ENCODE peak calls at places on chromosome 14, in five cellular contexts. Z is H9, M is H1, B is mesenchymal stem cell, G is trophoblast cell. L is an unnamed sample.

GRCh38 chr14:71488703-71489141 is 443.5 kb upstream of the RGS6 start:
- DNase-seq in Z (no peak), M (no peak), B (peak), G (no peak), L (no peak)

GRCh38 chr14:61872452-61872851 is 110.2 kb downstream of the SNAPC1 start:
- DNase-seq in Z (no peak), M (no peak), B (no peak), G (no peak), L (no peak)

GRCh38 chr14:47208434-47208833 is 467.0 kb downstream of the MDGA2 start:
- DNase-seq in Z (no peak), M (no peak), B (no peak), G (no peak), L (peak)

GRCh38 chr14:55819610-55820304 is 239.8 kb downstream of the KTN1 start:
- DNase-seq in Z (no peak), M (no peak), B (peak), G (no peak), L (no peak)

GRCh38 chr14:104751539-104752337 is 1.2 kb upstream of the SIVA1 start:
- DNase-seq in Z (no peak), M (no peak), B (no peak), G (no peak), L (no peak)

GRCh38 chr14:36390718-36391117 is 70.3 kb upstream of the MBIP start:
- DNase-seq in Z (no peak), M (no peak), B (no peak), G (no peak), L (no peak)

GRCh38 chr14:91649930-91650329 is 82.0 kb downstream of the CATSPERB start:
- DNase-seq in Z (no peak), M (no peak), B (peak), G (peak), L (no peak)

GRCh38 chr14:22939684-22940083 is 10.5 kb upstream of the PRMT5 start:
- DNase-seq in Z (no peak), M (no peak), B (peak), G (no peak), L (no peak)

GRCh38 chr14:64951724-64952123 is 9.2 kb upstream of the GPX2 start:
- DNase-seq in Z (no peak), M (no peak), B (no peak), G (no peak), L (no peak)

GRCh38 chr14:55502746-55503284 is 62.4 kb upstream of the TBPL2 start:
- DNase-seq in Z (no peak), M (no peak), B (no peak), G (no peak), L (no peak)

GRCh38 chr14:29740491-29740890 is 187.2 kb downstream of the PRKD1 start:
- DNase-seq in Z (no peak), M (no peak), B (no peak), G (no peak), L (no peak)

DNA sequence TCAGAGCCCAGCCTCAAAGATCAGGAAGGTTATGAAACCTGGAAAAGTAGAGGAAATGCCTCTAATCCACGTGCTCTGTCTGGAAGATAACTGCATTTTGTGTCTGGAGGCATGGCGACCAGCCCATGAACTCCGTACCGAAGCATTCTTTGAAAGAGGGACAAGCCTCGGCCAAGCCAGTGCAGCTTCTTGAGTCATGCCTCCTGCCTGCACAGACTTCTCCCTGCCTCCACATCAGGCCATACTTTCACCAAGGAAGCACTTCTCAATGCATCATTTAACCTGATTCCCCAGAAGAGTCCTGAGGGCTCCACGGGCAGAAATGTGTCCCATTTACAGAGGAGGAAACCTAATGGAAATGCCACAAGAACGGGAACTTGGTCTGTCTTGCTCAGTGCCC is 3.4 kb downstream of the ACTN1 start:
- DNase-seq in Z (no peak), M (no peak), B (peak), G (peak), L (no peak)
- H4K8ac ChIP-seq in Z (no peak), M (no peak), B (no peak), G (no peak), L (no peak)

GRCh38 chr14:20035938-20036337 is at the start of gene OR4K13:
- DNase-seq in Z (no peak), M (no peak), B (no peak), G (no peak), L (no peak)
- H2BK120ac ChIP-seq in Z (no peak), M (no peak), B (no peak), G (no peak), L (no peak)

GRCh38 chr14:96255501-96256366 is at the start of gene BDKRB1:
- DNase-seq in Z (no peak), M (no peak), B (peak), G (no peak), L (no peak)
- H2BK12ac ChIP-seq in Z (no peak), M (no peak), B (peak), G (peak), L (no peak)

DNA sequence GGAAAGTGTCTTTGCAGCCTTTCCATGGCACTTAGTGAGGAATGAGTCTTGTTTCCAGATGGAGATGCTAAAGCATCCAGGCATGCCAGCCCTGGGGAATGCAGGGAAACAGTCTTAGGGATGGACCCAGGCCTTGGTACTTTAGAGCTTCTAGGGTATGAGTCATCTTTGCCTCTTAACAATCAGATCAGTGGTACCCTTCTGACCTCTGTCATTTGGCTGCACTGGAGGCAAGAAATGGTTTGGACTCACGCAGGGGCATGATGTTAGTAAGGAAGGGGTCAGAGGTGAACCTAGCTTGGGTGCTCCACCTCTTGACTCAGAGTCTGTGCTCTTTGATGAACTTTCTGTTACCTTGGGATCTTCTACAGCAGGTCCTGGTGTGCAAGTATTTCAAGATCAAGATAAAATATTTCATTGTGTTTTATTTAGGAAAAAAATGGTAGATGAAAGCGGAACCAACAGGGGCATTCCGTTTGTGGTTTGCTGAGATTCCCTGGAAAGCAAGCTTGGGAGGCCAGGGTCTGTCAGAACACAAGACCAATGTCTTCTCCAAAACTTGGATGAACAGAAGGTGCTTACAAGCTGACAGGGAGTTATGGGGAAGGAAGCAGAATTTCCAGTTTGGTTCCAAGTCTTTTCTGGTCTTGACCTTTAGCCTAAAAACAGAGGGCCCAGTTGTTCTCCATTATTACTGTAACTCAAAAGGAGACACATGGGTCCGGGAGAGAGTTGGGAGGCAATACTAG is 216.2 kb downstream of the ZFP36L1 start:
- DNase-seq in Z (no peak), M (no peak), B (peak), G (peak), L (no peak)
- H4K8ac ChIP-seq in Z (no peak), M (no peak), B (no peak), G (peak), L (no peak)

DNA sequence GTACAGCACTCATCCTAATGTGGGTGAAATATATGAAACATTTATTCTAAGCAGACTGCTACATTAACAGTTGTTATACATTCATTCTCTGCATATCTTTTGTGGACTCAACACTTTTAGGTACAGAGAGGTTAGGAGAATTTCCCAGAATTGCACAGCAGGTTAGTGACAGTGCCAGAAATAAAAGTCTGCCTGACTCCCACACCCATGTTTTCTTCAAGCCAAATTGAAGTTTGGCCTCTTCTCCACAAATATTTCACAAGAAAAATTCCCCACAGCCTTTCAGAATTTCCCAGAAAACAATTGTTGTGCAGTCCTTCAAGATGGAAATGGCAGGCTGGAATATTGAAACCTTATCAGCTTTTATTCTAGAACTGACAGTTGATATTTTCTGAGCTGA is 464.8 kb downstream of the RAD51B start:
- DNase-seq in Z (no peak), M (no peak), B (no peak), G (no peak), L (no peak)
- H2BK120ac ChIP-seq in Z (no peak), M (no peak), B (no peak), G (no peak), L (no peak)